ENCODE peak calls at places on chromosomes 16 and 17, in four cellular contexts. E, Y, S and R are unnamed samples. For H3K4me1, the result is how much of the 10 kb centered on the place peaks cover.

GRCh38 chr16:20854963-20855362 is 45.2 kb downstream of the DCUN1D3 start:
- DNase-seq in E (no peak), Y (no peak), S (no peak), R (no peak)

GRCh38 chr17:60863892-60864673 is 186.4 kb downstream of the BCAS3 start:
- DNase-seq in E (no peak), Y (no peak), S (no peak), R (no peak)

GRCh38 chr16:78005881-78006280 is 16.5 kb upstream of the CLEC3A start:
- DNase-seq in E (peak), Y (no peak), S (no peak), R (peak)

GRCh38 chr17:66783656-66784381 is 51.1 kb upstream of the CACNG5 start:
- DNase-seq in E (no peak), Y (no peak), S (no peak), R (no peak)

GRCh38 chr17:72446525-72447250 is 325.9 kb downstream of the SOX9 start:
- DNase-seq in E (no peak), Y (no peak), S (peak), R (no peak)

GRCh38 chr16:11029948-11030347 is 85.6 kb downstream of the CLEC16A start:
- DNase-seq in E (no peak), Y (no peak), S (no peak), R (no peak)

GRCh38 chr17:41351177-41351576 is 549 bp upstream of the KRT33A start:
- DNase-seq in E (no peak), Y (no peak), S (no peak), R (no peak)

GRCh38 chr17:76365256-76365903 is 11.7 kb upstream of the PRPSAP1 start:
- DNase-seq in E (no peak), Y (no peak), S (no peak), R (no peak)

GRCh38 chr17:81510524-81510797 is 2.1 kb downstream of the ACTG1 start:
- DNase-seq in E (no peak), Y (no peak), S (no peak), R (no peak)

GRCh38 chr17:42682400-42683384 is at the start of gene CNTNAP1:
- DNase-seq in E (peak), Y (peak), S (peak), R (peak)

GRCh38 chr17:42684033-42684625 is 1.8 kb downstream of the CNTNAP1 start:
- DNase-seq in E (no peak), Y (no peak), S (no peak), R (no peak)

GRCh38 chr17:42683407-42684031 is 1.2 kb downstream of the CNTNAP1 start:
- DNase-seq in E (no peak), Y (peak), S (peak), R (no peak)

GRCh38 chr17:42680331-42680808 is 1.3 kb downstream of the CCR10 start:
- DNase-seq in E (peak), Y (no peak), S (peak), R (no peak)

GRCh38 chr17:42681976-42682375 is 333 bp upstream of the CCR10 start:
- DNase-seq in E (no peak), Y (no peak), S (no peak), R (no peak)
- H3K4me3 ChIP-seq in E (peak), Y (peak), S (peak), R (peak)

DNA sequence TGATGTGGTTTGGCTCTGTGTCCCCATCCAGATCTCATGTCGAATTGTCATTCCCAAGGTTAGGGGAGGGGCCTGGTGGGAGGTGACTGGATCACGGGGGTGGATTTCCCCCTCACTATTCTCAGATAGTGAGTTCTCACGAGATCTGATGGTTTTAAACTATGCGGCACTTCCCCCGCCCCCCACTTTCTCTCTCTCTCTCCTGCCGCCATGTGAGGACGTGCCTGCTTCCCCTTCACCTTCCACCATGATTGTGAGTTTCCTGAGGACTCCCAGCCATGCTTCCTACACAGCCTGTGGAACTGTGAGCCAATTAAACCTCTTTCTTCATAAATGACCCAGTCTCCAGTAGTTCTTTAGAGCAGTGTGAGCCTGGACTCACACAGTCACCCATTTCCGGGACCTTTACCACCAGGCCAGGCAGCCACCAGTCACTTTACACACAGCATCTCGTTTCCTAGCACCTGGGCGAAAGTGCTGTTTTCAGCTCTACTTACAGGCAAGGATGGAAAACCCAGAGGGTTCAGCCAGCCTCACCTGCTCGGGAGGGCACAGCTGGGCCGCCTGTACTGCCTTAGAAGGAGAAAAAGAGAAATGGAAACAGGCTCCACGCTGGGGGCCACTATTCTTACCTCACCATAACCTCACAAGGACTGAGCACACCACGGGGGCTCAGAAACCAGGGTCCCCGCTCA is 13.8 kb upstream of the ZC3H18 start:
- DNase-seq in E (no peak), Y (no peak), S (peak), R (no peak)
- H3K4me1 ChIP-seq in E (under half), Y (under half), S (under half), R (under half)

DNA sequence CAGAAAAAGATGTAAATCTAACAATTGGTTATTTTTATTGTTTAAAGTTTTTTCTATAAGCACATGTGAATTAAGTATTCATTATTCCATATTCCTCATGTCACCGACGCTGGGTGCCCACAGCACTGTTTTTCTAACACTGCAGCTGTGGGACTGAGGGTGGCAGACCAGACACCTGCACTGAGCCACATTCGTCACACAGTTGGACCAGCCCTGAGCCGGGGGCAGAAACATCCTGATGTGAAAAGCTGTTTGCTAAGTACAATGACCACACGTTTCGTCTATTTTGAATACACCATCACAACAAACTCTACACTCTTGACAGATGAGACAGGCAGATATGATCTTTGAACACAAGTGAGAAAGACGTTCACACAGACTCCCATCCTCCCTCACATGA is 749.5 kb downstream of the KCNJ18 start:
- DNase-seq in E (no peak), Y (no peak), S (no peak), R (no peak)
- H3K4me3 ChIP-seq in E (no peak), Y (no peak), S (no peak), R (no peak)

GRCh38 chr16:57918994-57919393 is 51.9 kb downstream of the CNGB1 start:
- DNase-seq in E (no peak), Y (no peak), S (no peak), R (no peak)

GRCh38 chr16:57920215-57920890 is 50.6 kb downstream of the CNGB1 start:
- DNase-seq in E (no peak), Y (no peak), S (no peak), R (no peak)

GRCh38 chr16:57918444-57918843 is 52.5 kb downstream of the CNGB1 start:
- DNase-seq in E (no peak), Y (no peak), S (no peak), R (no peak)

GRCh38 chr16:57923418-57923817 is 47.5 kb downstream of the CNGB1 start:
- DNase-seq in E (no peak), Y (no peak), S (no peak), R (no peak)

GRCh38 chr16:57920891-57921240 is 50.1 kb downstream of the CNGB1 start:
- DNase-seq in E (no peak), Y (no peak), S (no peak), R (no peak)
- H3K4me1 ChIP-seq in E (under half), Y (under half), S (under half), R (under half)

DNA sequence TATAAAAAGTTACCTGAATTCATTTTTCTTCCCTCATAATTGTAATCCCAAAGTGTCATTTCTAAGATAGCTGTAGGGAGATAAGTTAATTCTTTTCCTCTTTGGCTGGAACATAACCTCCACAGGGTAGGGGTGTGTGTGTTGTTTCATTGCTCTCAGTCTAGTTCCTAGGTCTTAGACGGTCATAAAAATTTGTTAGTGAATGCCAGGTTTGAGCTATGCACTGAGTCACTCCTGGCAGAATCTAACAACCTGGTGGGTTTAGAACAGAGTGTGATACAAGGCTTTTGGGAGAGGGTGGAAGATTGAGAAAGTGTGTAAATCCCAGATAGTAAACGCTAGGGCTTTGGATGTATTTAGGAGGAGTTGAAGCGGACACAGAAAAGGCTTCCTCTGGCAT is 894 bp upstream of the PHKG2 start:
- DNase-seq in E (no peak), Y (no peak), S (no peak), R (no peak)
- H3K4me3 ChIP-seq in E (peak), Y (peak), S (peak), R (peak)